ENCODE peak calls at places on chromosomes 12 and 14, in six cellular contexts. One of them, this sample, is unnamed.

GRCh38 chr12:130013771-130014484 is 110.1 kb upstream of the TMEM132D start:
- DNase-seq in transverse colon: peak; percentile 35
- DNase-seq in fibroblast of villous mesenchyme: peak; percentile 9
- DNase-seq in ovary: peak; percentile 56
- DNase-seq in breast epithelium: no peak
- DNase-seq in cardiac fibroblast: peak; percentile 14
- DNase-seq in this sample: peak; percentile 57

GRCh38 chr12:49808686-49809368 is 19.4 kb downstream of the NCKAP5L start:
- DNase-seq in breast epithelium: peak; percentile 49
- DNase-seq in fibroblast of villous mesenchyme: peak; percentile 43
- DNase-seq in transverse colon: no peak
- DNase-seq in ovary: peak; percentile 65
- DNase-seq in cardiac fibroblast: no peak
- DNase-seq in this sample: no peak

GRCh38 chr12:87779016-87779415 is 250.2 kb downstream of the C12orf50 start:
- DNase-seq in transverse colon: no peak
- DNase-seq in cardiac fibroblast: no peak
- DNase-seq in fibroblast of villous mesenchyme: no peak
- DNase-seq in ovary: no peak
- DNase-seq in breast epithelium: no peak
- DNase-seq in this sample: no peak

GRCh38 chr14:21913759-21914158 is 240.1 kb upstream of the OR4E1 start:
- DNase-seq in ovary: no peak
- DNase-seq in cardiac fibroblast: peak; percentile 71
- DNase-seq in transverse colon: peak; percentile 56
- DNase-seq in fibroblast of villous mesenchyme: peak; percentile 71
- DNase-seq in breast epithelium: no peak
- DNase-seq in this sample: peak; percentile 79

GRCh38 chr14:91835197-91835919 is 32.0 kb downstream of the TC2N start:
- DNase-seq in fibroblast of villous mesenchyme: no peak
- DNase-seq in cardiac fibroblast: no peak
- DNase-seq in breast epithelium: no peak
- DNase-seq in ovary: no peak
- DNase-seq in transverse colon: peak; percentile 37
- DNase-seq in this sample: peak; percentile 25

GRCh38 chr14:105889666-105890473 is 363.5 kb downstream of the TMEM121 start:
- DNase-seq in ovary: peak; percentile 13
- DNase-seq in cardiac fibroblast: no peak
- DNase-seq in transverse colon: peak; percentile 4
- DNase-seq in breast epithelium: peak; percentile 19
- DNase-seq in fibroblast of villous mesenchyme: no peak
- DNase-seq in this sample: no peak

GRCh38 chr12:120012067-120012621 is 23.1 kb downstream of the BICDL1 start:
- DNase-seq in breast epithelium: no peak
- DNase-seq in fibroblast of villous mesenchyme: peak; percentile 7
- DNase-seq in transverse colon: no peak
- DNase-seq in cardiac fibroblast: no peak
- DNase-seq in ovary: no peak
- DNase-seq in this sample: no peak

GRCh38 chr14:71582705-71583104 is 349.5 kb upstream of the RGS6 start:
- DNase-seq in breast epithelium: no peak
- DNase-seq in transverse colon: no peak
- DNase-seq in fibroblast of villous mesenchyme: peak; percentile 48
- DNase-seq in ovary: no peak
- DNase-seq in cardiac fibroblast: peak; percentile 39
- DNase-seq in this sample: no peak

GRCh38 chr14:20317720-20318119 is 12.0 kb upstream of the TTC5 start:
- DNase-seq in fibroblast of villous mesenchyme: no peak
- DNase-seq in transverse colon: no peak
- DNase-seq in breast epithelium: no peak
- DNase-seq in ovary: no peak
- DNase-seq in cardiac fibroblast: no peak
- DNase-seq in this sample: no peak

GRCh38 chr12:58757422-58757821 is 162.9 kb downstream of the LRIG3 start:
- DNase-seq in fibroblast of villous mesenchyme: peak; percentile 48
- DNase-seq in breast epithelium: no peak
- DNase-seq in ovary: no peak
- DNase-seq in cardiac fibroblast: peak; percentile 22
- DNase-seq in transverse colon: no peak
- DNase-seq in this sample: no peak

GRCh38 chr12:5554711-5555110 is 122.8 kb downstream of the NTF3 start:
- DNase-seq in fibroblast of villous mesenchyme: no peak
- DNase-seq in breast epithelium: no peak
- DNase-seq in transverse colon: no peak
- DNase-seq in cardiac fibroblast: no peak
- DNase-seq in ovary: no peak
- DNase-seq in this sample: no peak

GRCh38 chr14:25904446-25904845 is 693.4 kb downstream of the NOVA1 start:
- DNase-seq in fibroblast of villous mesenchyme: peak; percentile 3
- DNase-seq in breast epithelium: no peak
- DNase-seq in cardiac fibroblast: peak; percentile 1
- DNase-seq in transverse colon: no peak
- DNase-seq in ovary: no peak
- DNase-seq in this sample: no peak

GRCh38 chr12:111361073-111361716 is 7.7 kb downstream of the PHETA1 start:
- DNase-seq in breast epithelium: no peak
- DNase-seq in fibroblast of villous mesenchyme: no peak
- DNase-seq in transverse colon: no peak
- DNase-seq in ovary: no peak
- DNase-seq in cardiac fibroblast: no peak
- DNase-seq in this sample: no peak

GRCh38 chr14:24179961-24180726 is 8.3 kb downstream of the REC8 start:
- DNase-seq in cardiac fibroblast: peak; percentile 70
- DNase-seq in transverse colon: no peak
- DNase-seq in breast epithelium: no peak
- DNase-seq in fibroblast of villous mesenchyme: peak; percentile 80
- DNase-seq in ovary: no peak
- DNase-seq in this sample: no peak

GRCh38 chr12:100403446-100403845 is 46.6 kb downstream of the SLC17A8 start:
- DNase-seq in fibroblast of villous mesenchyme: no peak
- DNase-seq in transverse colon: no peak
- DNase-seq in ovary: no peak
- DNase-seq in cardiac fibroblast: peak; percentile 2
- DNase-seq in breast epithelium: no peak
- DNase-seq in this sample: no peak

GRCh38 chr14:51732494-51733080 is 80.9 kb downstream of the FRMD6 start:
- DNase-seq in transverse colon: no peak
- DNase-seq in ovary: no peak
- DNase-seq in fibroblast of villous mesenchyme: no peak
- DNase-seq in cardiac fibroblast: no peak
- DNase-seq in breast epithelium: no peak
- DNase-seq in this sample: no peak

GRCh38 chr12:120618954-120619615 is 21.3 kb upstream of the CABP1 start:
- DNase-seq in breast epithelium: no peak
- DNase-seq in ovary: no peak
- DNase-seq in cardiac fibroblast: no peak
- DNase-seq in fibroblast of villous mesenchyme: no peak
- DNase-seq in transverse colon: no peak
- DNase-seq in this sample: no peak

GRCh38 chr12:2959194-2959507 is at the start of gene TEAD4:
- DNase-seq in cardiac fibroblast: peak; percentile 85
- DNase-seq in fibroblast of villous mesenchyme: peak; percentile 66
- DNase-seq in ovary: peak; percentile 73
- DNase-seq in breast epithelium: no peak
- DNase-seq in transverse colon: peak; percentile 71
- DNase-seq in this sample: peak; percentile 88

GRCh38 chr12:77742631-77743030 is 88.1 kb upstream of the NAV3 start:
- DNase-seq in cardiac fibroblast: no peak
- DNase-seq in transverse colon: no peak
- DNase-seq in ovary: no peak
- DNase-seq in fibroblast of villous mesenchyme: no peak
- DNase-seq in breast epithelium: no peak
- DNase-seq in this sample: no peak

GRCh38 chr14:69808919-69809808 is 12.1 kb upstream of the SLC10A1 start:
- DNase-seq in breast epithelium: no peak
- DNase-seq in fibroblast of villous mesenchyme: no peak
- DNase-seq in ovary: no peak
- DNase-seq in transverse colon: no peak
- DNase-seq in cardiac fibroblast: no peak
- DNase-seq in this sample: no peak

GRCh38 chr14:102005336-102005735 is 41.0 kb downstream of the DYNC1H1 start:
- DNase-seq in ovary: no peak
- DNase-seq in fibroblast of villous mesenchyme: no peak
- DNase-seq in cardiac fibroblast: no peak
- DNase-seq in transverse colon: no peak
- DNase-seq in breast epithelium: no peak
- DNase-seq in this sample: no peak

GRCh38 chr12:60689137-60689536 is 1093.3 kb downstream of the SLC16A7 start:
- DNase-seq in breast epithelium: no peak
- DNase-seq in ovary: no peak
- DNase-seq in transverse colon: no peak
- DNase-seq in cardiac fibroblast: no peak
- DNase-seq in fibroblast of villous mesenchyme: no peak
- DNase-seq in this sample: no peak

GRCh38 chr12:32822344-32822743 is 66.6 kb upstream of the YARS2 start:
- DNase-seq in cardiac fibroblast: no peak
- DNase-seq in transverse colon: no peak
- DNase-seq in fibroblast of villous mesenchyme: no peak
- DNase-seq in breast epithelium: no peak
- DNase-seq in ovary: no peak
- DNase-seq in this sample: no peak

DNA sequence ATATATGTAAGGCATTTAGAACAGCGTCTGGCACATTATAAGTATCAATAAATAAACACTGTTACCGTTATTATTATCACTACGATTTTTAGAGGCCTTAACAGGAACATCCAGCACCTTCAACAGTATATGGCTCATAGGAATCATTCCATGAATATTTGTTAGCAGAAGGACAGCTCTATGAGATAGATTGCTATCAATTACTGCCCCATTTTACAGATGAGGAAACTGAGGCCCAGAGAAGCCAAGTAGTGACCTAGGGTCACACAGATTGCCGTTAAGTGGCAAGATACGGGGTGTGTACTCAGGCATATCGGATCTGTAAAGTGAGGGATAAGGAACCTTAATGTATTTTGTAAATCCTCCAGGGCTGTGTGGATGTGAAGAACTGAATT is 510 bp upstream of the PSMD9 start:
- DNase-seq in ovary: no peak
- DNase-seq in transverse colon: no peak
- DNase-seq in fibroblast of villous mesenchyme: no peak
- DNase-seq in cardiac fibroblast: no peak
- DNase-seq in breast epithelium: no peak
- DNase-seq in this sample: no peak
- TF ChIP-seq CTCF in ovary: no peak
- TF ChIP-seq CTCF in transverse colon: no peak
- TF ChIP-seq CTCF in fibroblast of villous mesenchyme: no peak
- TF ChIP-seq CTCF in cardiac fibroblast: no peak
- TF ChIP-seq CTCF in breast epithelium: no peak
- TF ChIP-seq CTCF in this sample: no peak

GRCh38 chr12:23221066-23221465 is 596.1 kb downstream of the ETNK1 start:
- DNase-seq in breast epithelium: no peak
- DNase-seq in ovary: no peak
- DNase-seq in fibroblast of villous mesenchyme: no peak
- DNase-seq in cardiac fibroblast: no peak
- DNase-seq in transverse colon: no peak
- DNase-seq in this sample: peak; percentile 42
- TF ChIP-seq CTCF in breast epithelium: no peak
- TF ChIP-seq CTCF in ovary: no peak
- TF ChIP-seq CTCF in fibroblast of villous mesenchyme: peak; percentile 33
- TF ChIP-seq CTCF in cardiac fibroblast: peak; percentile 31
- TF ChIP-seq CTCF in transverse colon: no peak
- TF ChIP-seq CTCF in this sample: peak; percentile 29

GRCh38 chr12:19994970-19995369 is 373.4 kb upstream of the PDE3A start:
- DNase-seq in fibroblast of villous mesenchyme: no peak
- DNase-seq in cardiac fibroblast: peak; percentile 42
- DNase-seq in breast epithelium: no peak
- DNase-seq in transverse colon: no peak
- DNase-seq in ovary: no peak
- DNase-seq in this sample: no peak
- TF ChIP-seq CTCF in fibroblast of villous mesenchyme: no peak
- TF ChIP-seq CTCF in cardiac fibroblast: peak; percentile 27
- TF ChIP-seq CTCF in breast epithelium: no peak
- TF ChIP-seq CTCF in transverse colon: no peak
- TF ChIP-seq CTCF in ovary: no peak
- TF ChIP-seq CTCF in this sample: peak; percentile 23

GRCh38 chr12:75509621-75510020 is 1.8 kb downstream of the KRR1 start:
- DNase-seq in ovary: no peak
- DNase-seq in fibroblast of villous mesenchyme: no peak
- DNase-seq in cardiac fibroblast: no peak
- DNase-seq in transverse colon: no peak
- DNase-seq in breast epithelium: no peak
- DNase-seq in this sample: no peak
- TF ChIP-seq CTCF in ovary: no peak
- TF ChIP-seq CTCF in fibroblast of villous mesenchyme: no peak
- TF ChIP-seq CTCF in cardiac fibroblast: no peak
- TF ChIP-seq CTCF in transverse colon: no peak
- TF ChIP-seq CTCF in breast epithelium: no peak
- TF ChIP-seq CTCF in this sample: no peak

GRCh38 chr12:15534322-15534721 is 212.0 kb downstream of the PTPRO start:
- DNase-seq in breast epithelium: no peak
- DNase-seq in fibroblast of villous mesenchyme: peak; percentile 74
- DNase-seq in ovary: no peak
- DNase-seq in transverse colon: no peak
- DNase-seq in cardiac fibroblast: peak; percentile 26
- DNase-seq in this sample: no peak

GRCh38 chr12:15535287-15535895 is 213.1 kb downstream of the PTPRO start:
- DNase-seq in cardiac fibroblast: no peak
- DNase-seq in transverse colon: no peak
- DNase-seq in breast epithelium: no peak
- DNase-seq in fibroblast of villous mesenchyme: peak; percentile 47
- DNase-seq in ovary: no peak
- DNase-seq in this sample: no peak

GRCh38 chr12:15530361-15530760 is 208.1 kb downstream of the PTPRO start:
- DNase-seq in cardiac fibroblast: no peak
- DNase-seq in fibroblast of villous mesenchyme: no peak
- DNase-seq in transverse colon: no peak
- DNase-seq in ovary: no peak
- DNase-seq in breast epithelium: no peak
- DNase-seq in this sample: no peak

GRCh38 chr12:15534870-15535269 is 212.6 kb downstream of the PTPRO start:
- DNase-seq in cardiac fibroblast: peak; percentile 37
- DNase-seq in ovary: no peak
- DNase-seq in breast epithelium: no peak
- DNase-seq in fibroblast of villous mesenchyme: peak; percentile 79
- DNase-seq in transverse colon: no peak
- DNase-seq in this sample: no peak

DNA sequence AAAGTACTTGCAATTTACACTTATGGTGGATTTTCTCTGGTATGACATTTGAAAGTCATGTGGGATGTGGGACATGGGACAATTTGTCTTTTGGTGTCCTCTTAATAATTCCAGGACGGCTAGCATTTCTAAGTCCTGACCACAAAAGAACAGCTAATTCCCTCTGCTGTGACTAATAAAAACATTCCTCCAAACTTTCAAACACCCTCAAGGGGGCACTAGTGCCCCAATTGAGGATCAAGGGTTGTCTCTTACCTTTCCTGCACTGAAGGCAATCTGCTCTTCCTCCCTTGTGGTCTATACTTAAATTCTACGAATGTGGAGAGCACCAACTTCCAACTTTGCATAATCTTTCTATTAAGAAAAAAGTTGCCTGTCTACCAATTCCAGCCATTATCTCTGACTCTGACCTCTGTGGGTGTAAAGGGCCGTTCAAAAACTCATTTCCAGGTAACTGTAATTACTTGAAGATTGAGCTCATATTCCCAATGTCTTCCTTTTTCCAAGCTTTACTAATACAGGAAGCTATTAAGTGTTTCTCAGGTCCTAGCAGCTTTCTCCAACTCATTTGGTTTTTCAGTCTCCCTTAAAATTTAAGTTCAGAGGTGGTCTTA is 210.2 kb downstream of the PTPRO start:
- DNase-seq in ovary: no peak
- DNase-seq in breast epithelium: no peak
- DNase-seq in transverse colon: peak; percentile 53
- DNase-seq in cardiac fibroblast: peak; percentile 83
- DNase-seq in fibroblast of villous mesenchyme: peak; percentile 87
- DNase-seq in this sample: peak; percentile 74
- TF ChIP-seq CTCF in ovary: no peak
- TF ChIP-seq CTCF in breast epithelium: peak; percentile 24
- TF ChIP-seq CTCF in transverse colon: peak; percentile 53
- TF ChIP-seq CTCF in cardiac fibroblast: peak; percentile 63
- TF ChIP-seq CTCF in fibroblast of villous mesenchyme: peak; percentile 66
- TF ChIP-seq CTCF in this sample: peak; percentile 63